ENCODE peak calls at places on chromosome 11, in four cellular contexts. One of them, this sample, is unnamed.
A peak's percentile ranks its signal among the peaks of the same experiment; 100 is the strongest.

GRCh38 chr11:95739526-95739925 is 50.1 kb downstream of the FAM76B start:
- DNase-seq in HepG2: no peak
- DNase-seq in A549: no peak
- DNase-seq in K562: no peak
- DNase-seq in this sample: no peak

GRCh38 chr11:93737904-93738612 is 3.2 kb downstream of the TAF1D start:
- DNase-seq in A549: no peak
- DNase-seq in K562: no peak
- DNase-seq in HepG2: no peak
- DNase-seq in this sample: no peak

GRCh38 chr11:111541209-111542061 is 915 bp downstream of the LAYN start:
- DNase-seq in HepG2: no peak
- DNase-seq in K562: no peak
- DNase-seq in A549: no peak
- DNase-seq in this sample: peak; percentile 59

GRCh38 chr11:18775492-18776292 is 15.9 kb downstream of the PTPN5 start:
- DNase-seq in A549: peak; percentile 65
- DNase-seq in HepG2: peak; percentile 46
- DNase-seq in K562: peak; percentile 82
- DNase-seq in this sample: peak; percentile 93

GRCh38 chr11:46006418-46007070 is 84.1 kb downstream of the LARGE2 start:
- DNase-seq in K562: peak; percentile 47
- DNase-seq in A549: peak; percentile 73
- DNase-seq in HepG2: peak; percentile 71
- DNase-seq in this sample: no peak

GRCh38 chr11:14554959-14555358 is 34.8 kb upstream of the PSMA1 start:
- DNase-seq in A549: no peak
- DNase-seq in K562: no peak
- DNase-seq in HepG2: no peak
- DNase-seq in this sample: no peak

GRCh38 chr11:105507496-105508254 is 102.2 kb upstream of the GRIA4 start:
- DNase-seq in HepG2: no peak
- DNase-seq in K562: no peak
- DNase-seq in A549: no peak
- DNase-seq in this sample: no peak

GRCh38 chr11:60303661-60304060 is 23.2 kb downstream of the MS4A4A start:
- DNase-seq in A549: no peak
- DNase-seq in K562: no peak
- DNase-seq in HepG2: no peak
- DNase-seq in this sample: no peak

GRCh38 chr11:17328856-17329490 is 22.6 kb upstream of the NCR3LG1 start:
- DNase-seq in K562: no peak
- DNase-seq in HepG2: no peak
- DNase-seq in A549: no peak
- DNase-seq in this sample: no peak

GRCh38 chr11:121687961-121688566 is 235.3 kb upstream of the SORL1-AS1 start:
- DNase-seq in HepG2: no peak
- DNase-seq in A549: no peak
- DNase-seq in K562: no peak
- DNase-seq in this sample: peak; percentile 29

GRCh38 chr11:111983187-111983986 is 41.8 kb upstream of the DLAT start:
- DNase-seq in HepG2: peak; percentile 91
- DNase-seq in A549: no peak
- DNase-seq in K562: peak; percentile 41
- DNase-seq in this sample: peak; percentile 76

GRCh38 chr11:9313648-9314290 is 624 bp downstream of the TMEM41B start:
- DNase-seq in HepG2: no peak
- DNase-seq in A549: peak; percentile 37
- DNase-seq in K562: no peak
- DNase-seq in this sample: no peak

GRCh38 chr11:133895551-133895950 is 50.2 kb upstream of the SPATA19 start:
- DNase-seq in HepG2: no peak
- DNase-seq in A549: no peak
- DNase-seq in K562: no peak
- DNase-seq in this sample: no peak

GRCh38 chr11:73907191-73907590 is 30.4 kb downstream of the PAAF1 start:
- DNase-seq in A549: peak; percentile 75
- DNase-seq in K562: peak; percentile 53
- DNase-seq in HepG2: peak; percentile 6
- DNase-seq in this sample: no peak

GRCh38 chr11:47565340-47566165 is at the start of gene PTPMT1:
- DNase-seq in K562: peak; percentile 86
- DNase-seq in HepG2: peak; percentile 68
- DNase-seq in A549: peak; percentile 55
- DNase-seq in this sample: peak; percentile 78

GRCh38 chr11:134425816-134426536 is 13.9 kb upstream of the B3GAT1 start:
- DNase-seq in HepG2: no peak
- DNase-seq in K562: no peak
- DNase-seq in A549: no peak
- DNase-seq in this sample: no peak

GRCh38 chr11:1346669-1347390 is 37.4 kb upstream of the TOLLIP start:
- DNase-seq in HepG2: no peak
- DNase-seq in A549: no peak
- DNase-seq in K562: no peak
- DNase-seq in this sample: no peak

GRCh38 chr11:108873938-108874337 is 209.1 kb downstream of the DDX10 start:
- DNase-seq in HepG2: no peak
- DNase-seq in K562: no peak
- DNase-seq in A549: no peak
- DNase-seq in this sample: no peak

GRCh38 chr11:56910785-56911184 is 77.9 kb upstream of the OR5AK2 start:
- DNase-seq in HepG2: no peak
- DNase-seq in A549: peak; percentile 49
- DNase-seq in K562: no peak
- DNase-seq in this sample: no peak

GRCh38 chr11:45280449-45280848 is 5.7 kb downstream of the SYT13 start:
- DNase-seq in K562: no peak
- DNase-seq in A549: no peak
- DNase-seq in HepG2: no peak
- DNase-seq in this sample: no peak

GRCh38 chr11:45513806-45514340 is 151.5 kb downstream of the CHST1 start:
- DNase-seq in HepG2: no peak
- DNase-seq in A549: no peak
- DNase-seq in K562: no peak
- DNase-seq in this sample: no peak

GRCh38 chr11:128841461-128842072 is 25.5 kb downstream of the KCNJ1 start:
- DNase-seq in K562: no peak
- DNase-seq in HepG2: no peak
- DNase-seq in A549: no peak
- DNase-seq in this sample: no peak
- TF ChIP-seq NR3C1 in K562: no peak
- TF ChIP-seq NR3C1 in HepG2: no peak
- TF ChIP-seq NR3C1 in A549: no peak
- TF ChIP-seq NR3C1 in this sample: no peak

GRCh38 chr11:100619484-100619883 is 67.6 kb upstream of the ARHGAP42 start:
- DNase-seq in A549: no peak
- DNase-seq in HepG2: no peak
- DNase-seq in K562: no peak
- DNase-seq in this sample: no peak
- TF ChIP-seq USF2 in A549: no peak
- TF ChIP-seq USF2 in HepG2: no peak
- TF ChIP-seq USF2 in K562: no peak
- TF ChIP-seq USF2 in this sample: no peak

GRCh38 chr11:83070878-83071640 is 638 bp downstream of the RAB30 start:
- DNase-seq in HepG2: no peak
- DNase-seq in A549: peak; percentile 39
- DNase-seq in K562: no peak
- DNase-seq in this sample: peak; percentile 27

GRCh38 chr11:83071641-83072591 is at the start of gene RAB30:
- DNase-seq in K562: peak; percentile 91
- DNase-seq in A549: peak; percentile 100
- DNase-seq in HepG2: peak; percentile 100
- DNase-seq in this sample: peak; percentile 95

GRCh38 chr11:83073884-83074283 is 2.2 kb upstream of the RAB30 start:
- DNase-seq in A549: no peak
- DNase-seq in HepG2: no peak
- DNase-seq in K562: no peak
- DNase-seq in this sample: no peak

GRCh38 chr11:83073248-83073647 is 1.6 kb upstream of the RAB30 start:
- DNase-seq in A549: no peak
- DNase-seq in K562: no peak
- DNase-seq in HepG2: no peak
- DNase-seq in this sample: no peak

GRCh38 chr11:83072689-83073242 is 1.1 kb upstream of the RAB30 start:
- DNase-seq in A549: no peak
- DNase-seq in HepG2: no peak
- DNase-seq in K562: no peak
- DNase-seq in this sample: no peak
- TF ChIP-seq NR3C1 in A549: no peak
- TF ChIP-seq NR3C1 in HepG2: no peak
- TF ChIP-seq NR3C1 in K562: no peak
- TF ChIP-seq NR3C1 in this sample: no peak

GRCh38 chr11:75174348-75174747 is 23.4 kb downstream of the SLCO2B1 start:
- DNase-seq in HepG2: no peak
- DNase-seq in K562: no peak
- DNase-seq in A549: no peak
- DNase-seq in this sample: no peak

GRCh38 chr11:75169101-75169885 is 18.4 kb downstream of the SLCO2B1 start:
- DNase-seq in HepG2: no peak
- DNase-seq in K562: no peak
- DNase-seq in A549: no peak
- DNase-seq in this sample: no peak

GRCh38 chr11:75173336-75173735 is 22.4 kb downstream of the SLCO2B1 start:
- DNase-seq in HepG2: no peak
- DNase-seq in A549: no peak
- DNase-seq in K562: no peak
- DNase-seq in this sample: no peak

GRCh38 chr11:75170463-75171201 is 19.7 kb downstream of the SLCO2B1 start:
- DNase-seq in HepG2: no peak
- DNase-seq in A549: no peak
- DNase-seq in K562: peak; percentile 41
- DNase-seq in this sample: no peak

GRCh38 chr11:75174781-75175370 is 24.0 kb downstream of the SLCO2B1 start:
- DNase-seq in K562: no peak
- DNase-seq in A549: no peak
- DNase-seq in HepG2: no peak
- DNase-seq in this sample: no peak
- TF ChIP-seq USF2 in K562: peak; percentile 77
- TF ChIP-seq USF2 in A549: peak; percentile 72
- TF ChIP-seq USF2 in HepG2: no peak
- TF ChIP-seq USF2 in this sample: peak; percentile 83

GRCh38 chr11:11976476-11977187 is 31.8 kb downstream of the DKK3 start:
- DNase-seq in HepG2: no peak
- DNase-seq in A549: no peak
- DNase-seq in K562: no peak
- DNase-seq in this sample: no peak

GRCh38 chr11:11975201-11976092 is 33.0 kb downstream of the DKK3 start:
- DNase-seq in K562: no peak
- DNase-seq in A549: no peak
- DNase-seq in HepG2: no peak
- DNase-seq in this sample: no peak

GRCh38 chr11:11978792-11979486 is 29.5 kb downstream of the DKK3 start:
- DNase-seq in A549: no peak
- DNase-seq in K562: no peak
- DNase-seq in HepG2: no peak
- DNase-seq in this sample: no peak

GRCh38 chr11:11978098-11978637 is 30.3 kb downstream of the DKK3 start:
- DNase-seq in A549: no peak
- DNase-seq in HepG2: no peak
- DNase-seq in K562: no peak
- DNase-seq in this sample: no peak

GRCh38 chr11:11977206-11977938 is 31.1 kb downstream of the DKK3 start:
- DNase-seq in K562: no peak
- DNase-seq in HepG2: no peak
- DNase-seq in A549: peak; percentile 71
- DNase-seq in this sample: no peak
- TF ChIP-seq NR3C1 in K562: no peak
- TF ChIP-seq NR3C1 in HepG2: no peak
- TF ChIP-seq NR3C1 in A549: no peak
- TF ChIP-seq NR3C1 in this sample: no peak

GRCh38 chr11:61380914-61381313 is 11.5 kb upstream of the TMEM216 start:
- DNase-seq in HepG2: no peak
- DNase-seq in K562: no peak
- DNase-seq in A549: no peak
- DNase-seq in this sample: no peak

GRCh38 chr11:61384271-61385242 is 7.8 kb upstream of the TMEM216 start:
- DNase-seq in HepG2: peak; percentile 39
- DNase-seq in K562: peak; percentile 43
- DNase-seq in A549: no peak
- DNase-seq in this sample: peak; percentile 23

GRCh38 chr11:61375709-61376108 is 13.5 kb downstream of the TMEM138 start:
- DNase-seq in A549: no peak
- DNase-seq in HepG2: no peak
- DNase-seq in K562: no peak
- DNase-seq in this sample: no peak

GRCh38 chr11:61377461-61378160 is 14.8 kb upstream of the TMEM216 start:
- DNase-seq in HepG2: no peak
- DNase-seq in K562: no peak
- DNase-seq in A549: no peak
- DNase-seq in this sample: no peak

GRCh38 chr11:61378713-61379313 is 13.6 kb upstream of the TMEM216 start:
- DNase-seq in A549: peak; percentile 72
- DNase-seq in HepG2: peak; percentile 49
- DNase-seq in K562: no peak
- DNase-seq in this sample: no peak
- TF ChIP-seq USF2 in A549: no peak
- TF ChIP-seq USF2 in HepG2: no peak
- TF ChIP-seq USF2 in K562: no peak
- TF ChIP-seq USF2 in this sample: no peak

GRCh38 chr11:2460540-2461252 is 15.9 kb downstream of the KCNQ1 start:
- DNase-seq in A549: no peak
- DNase-seq in K562: no peak
- DNase-seq in HepG2: no peak
- DNase-seq in this sample: no peak

GRCh38 chr11:2461253-2462091 is 16.7 kb downstream of the KCNQ1 start:
- DNase-seq in K562: peak; percentile 27
- DNase-seq in HepG2: no peak
- DNase-seq in A549: no peak
- DNase-seq in this sample: no peak

GRCh38 chr11:2462986-2463765 is 18.4 kb downstream of the KCNQ1 start:
- DNase-seq in K562: no peak
- DNase-seq in A549: no peak
- DNase-seq in HepG2: peak; percentile 65
- DNase-seq in this sample: no peak

GRCh38 chr11:2463766-2464277 is 19.0 kb downstream of the KCNQ1 start:
- DNase-seq in HepG2: no peak
- DNase-seq in A549: no peak
- DNase-seq in K562: no peak
- DNase-seq in this sample: no peak

GRCh38 chr11:2462092-2462985 is 17.5 kb downstream of the KCNQ1 start:
- DNase-seq in HepG2: no peak
- DNase-seq in A549: no peak
- DNase-seq in K562: no peak
- DNase-seq in this sample: no peak
- TF ChIP-seq NR3C1 in HepG2: no peak
- TF ChIP-seq NR3C1 in A549: no peak
- TF ChIP-seq NR3C1 in K562: no peak
- TF ChIP-seq NR3C1 in this sample: no peak

GRCh38 chr11:62427630-62428233 is 8.9 kb downstream of the SCGB1A1 start:
- DNase-seq in A549: no peak
- DNase-seq in HepG2: no peak
- DNase-seq in K562: no peak
- DNase-seq in this sample: no peak
- TF ChIP-seq USF2 in A549: no peak
- TF ChIP-seq USF2 in HepG2: no peak
- TF ChIP-seq USF2 in K562: no peak
- TF ChIP-seq USF2 in this sample: no peak